ENCODE peak calls at places on chromosomes 11 and 22, in ten cellular contexts. D, H, W, F, X, Q, V, T, C and I are unnamed samples.

GRCh38 chr11:104191124-104191523 is 27.2 kb upstream of the PDGFD start:
- DNase-seq in D (no peak), H (peak; percentile 1), W (no peak), F (no peak), X (no peak), Q (no peak), V (no peak), T (peak; percentile 8), C (no peak), I (no peak)

GRCh38 chr11:123460006-123460700 is 30.1 kb downstream of the GRAMD1B start:
- DNase-seq in D (no peak), H (no peak), W (no peak), F (no peak), X (no peak), Q (no peak), V (no peak), T (no peak), C (no peak), I (no peak)

GRCh38 chr11:102402556-102402955 is 50.0 kb downstream of the TMEM123 start:
- DNase-seq in D (no peak), H (no peak), W (no peak), F (no peak), X (no peak), Q (no peak), V (no peak), T (no peak), C (no peak), I (no peak)

GRCh38 chr22:31148516-31148915 is 8.2 kb upstream of the PLA2G3 start:
- DNase-seq in D (no peak), H (no peak), W (no peak), F (no peak), X (no peak), Q (no peak), V (no peak), T (peak; percentile 72), C (no peak), I (no peak)

GRCh38 chr22:38172016-38172431 is 9.6 kb downstream of the PLA2G6 start:
- DNase-seq in D (no peak), H (no peak), W (no peak), F (no peak), X (no peak), Q (no peak), V (no peak), T (no peak), C (no peak), I (no peak)

GRCh38 chr11:8763070-8763469 is 80.5 kb downstream of the RPL27A start:
- DNase-seq in D (no peak), H (no peak), W (no peak), F (no peak), X (no peak), Q (no peak), V (no peak), T (no peak), C (no peak), I (no peak)

GRCh38 chr11:28760676-28761390 is 652.6 kb downstream of the METTL15 start:
- DNase-seq in D (no peak), H (no peak), W (no peak), F (peak; percentile 12), X (no peak), Q (no peak), V (no peak), T (no peak), C (peak; percentile 41), I (no peak)

GRCh38 chr22:41902932-41903421 is 11.9 kb downstream of the SHISA8 start:
- DNase-seq in D (no peak), H (no peak), W (no peak), F (no peak), X (peak; percentile 64), Q (no peak), V (no peak), T (no peak), C (no peak), I (no peak)

GRCh38 chr22:42969348-42969975 is 45.5 kb downstream of the PACSIN2 start:
- DNase-seq in D (no peak), H (peak; percentile 93), W (no peak), F (no peak), X (no peak), Q (no peak), V (peak; percentile 95), T (peak; percentile 44), C (no peak), I (no peak)

GRCh38 chr22:44777364-44777756 is 25.0 kb downstream of the ARHGAP8 start:
- DNase-seq in D (no peak), H (no peak), W (no peak), F (no peak), X (no peak), Q (no peak), V (no peak), T (no peak), C (no peak), I (no peak)

GRCh38 chr22:39353346-39353745 is 3.6 kb downstream of the SYNGR1 start:
- DNase-seq in D (no peak), H (no peak), W (no peak), F (no peak), X (no peak), Q (no peak), V (no peak), T (no peak), C (no peak), I (no peak)

GRCh38 chr22:36413022-36413770 is 25.4 kb upstream of the MYH9 start:
- DNase-seq in D (no peak), H (no peak), W (no peak), F (peak; percentile 73), X (no peak), Q (no peak), V (no peak), T (no peak), C (no peak), I (no peak)

GRCh38 chr11:131982154-131982553 is 611.7 kb downstream of the NTM start:
- DNase-seq in D (no peak), H (no peak), W (no peak), F (no peak), X (no peak), Q (no peak), V (no peak), T (no peak), C (no peak), I (no peak)

GRCh38 chr11:17774232-17775034 is 39.9 kb downstream of the KCNC1 start:
- DNase-seq in D (no peak), H (no peak), W (no peak), F (no peak), X (no peak), Q (no peak), V (no peak), T (no peak), C (no peak), I (no peak)

GRCh38 chr11:67563354-67564114 is 20.1 kb upstream of the GSTP1 start:
- DNase-seq in D (no peak), H (peak; percentile 44), W (no peak), F (peak; percentile 89), X (no peak), Q (no peak), V (peak; percentile 69), T (peak; percentile 81), C (peak; percentile 82), I (no peak)